ENCODE peak calls at places on chromosomes 1 and 21, in five cellular contexts. Y is neuronal stem cell, R is endothelial cell, B is fibroblast of pulmonary artery, E is Kasumi-1. I is an unnamed sample.

GRCh38 chr1:156524481-156524869 is 23.9 kb upstream of the MEF2D start:
- DNase-seq in Y (no peak), R (no peak), B (no peak), E (peak), I (peak)

GRCh38 chr1:47424336-47424982 is 8.4 kb downstream of the FOXE3 start:
- DNase-seq in Y (peak), R (peak), B (peak), E (peak), I (peak)

GRCh38 chr1:113340038-113340437 is 50.3 kb upstream of the MAGI3 start:
- DNase-seq in Y (no peak), R (no peak), B (no peak), E (no peak), I (no peak)

GRCh38 chr1:111110197-111110899 is 29.5 kb downstream of the DRAM2 start:
- DNase-seq in Y (no peak), R (no peak), B (peak), E (no peak), I (peak)

GRCh38 chr1:11316701-11317100 is 43.7 kb downstream of the UBIAD1 start:
- DNase-seq in Y (no peak), R (no peak), B (peak), E (no peak), I (peak)

GRCh38 chr1:151327903-151328674 is 873 bp upstream of the PI4KB start:
- DNase-seq in Y (no peak), R (peak), B (no peak), E (no peak), I (no peak)

GRCh38 chr1:70503358-70503757 is 92.3 kb downstream of the CTH start:
- DNase-seq in Y (no peak), R (no peak), B (no peak), E (no peak), I (no peak)

GRCh38 chr1:191582169-191582568 is 576.1 kb upstream of the RGS18 start:
- DNase-seq in Y (no peak), R (no peak), B (no peak), E (peak), I (no peak)

GRCh38 chr21:22609802-22610201 is 1611.6 kb downstream of the NCAM2 start:
- DNase-seq in Y (no peak), R (no peak), B (no peak), E (no peak), I (no peak)

GRCh38 chr1:47533176-47534039 is 95.6 kb downstream of the FOXD2 start:
- DNase-seq in Y (peak), R (peak), B (peak), E (no peak), I (peak)

I was measured in cardiac muscle cell.